ENCODE peak calls at places on chromosomes 11 and 22, in four cellular contexts. One of them, this sample, is unnamed.
A peak's percentile ranks its signal among the peaks of the same experiment; 100 is the strongest.

GRCh38 chr11:32790916-32791315 is 3.5 kb downstream of the CCDC73 start:
- DNase-seq in stomach: no peak
- DNase-seq in cardiac muscle cell: no peak
- DNase-seq in BJ: no peak
- DNase-seq in this sample: no peak

GRCh38 chr11:111635706-111636045 is 33.4 kb downstream of the SIK2 start:
- DNase-seq in stomach: no peak
- DNase-seq in cardiac muscle cell: no peak
- DNase-seq in BJ: no peak
- DNase-seq in this sample: no peak

GRCh38 chr11:61875698-61876097 is 15.6 kb downstream of the FADS3 start:
- DNase-seq in cardiac muscle cell: no peak
- DNase-seq in stomach: no peak
- DNase-seq in BJ: no peak
- DNase-seq in this sample: no peak

GRCh38 chr11:126140932-126141291 is 70.5 kb downstream of the RPUSD4 start:
- DNase-seq in BJ: no peak
- DNase-seq in cardiac muscle cell: no peak
- DNase-seq in stomach: peak; percentile 62
- DNase-seq in this sample: no peak

GRCh38 chr11:61747389-61748285 is 4.8 kb upstream of the MYRF start:
- DNase-seq in stomach: peak; percentile 91
- DNase-seq in cardiac muscle cell: peak; percentile 87
- DNase-seq in BJ: no peak
- DNase-seq in this sample: no peak

GRCh38 chr11:133072366-133072765 is 459.9 kb downstream of the OPCML start:
- DNase-seq in cardiac muscle cell: no peak
- DNase-seq in BJ: no peak
- DNase-seq in stomach: no peak
- DNase-seq in this sample: no peak

GRCh38 chr11:112292785-112293407 is 32.2 kb upstream of the PLET1 start:
- DNase-seq in BJ: peak; percentile 92
- DNase-seq in stomach: peak; percentile 44
- DNase-seq in cardiac muscle cell: no peak
- DNase-seq in this sample: peak; percentile 91

GRCh38 chr22:36554101-36554500 is 25.1 kb upstream of the EIF3D start:
- DNase-seq in stomach: no peak
- DNase-seq in BJ: no peak
- DNase-seq in cardiac muscle cell: no peak
- DNase-seq in this sample: no peak

GRCh38 chr11:94860333-94860732 is 92.2 kb downstream of the AMOTL1 start:
- DNase-seq in cardiac muscle cell: no peak
- DNase-seq in stomach: no peak
- DNase-seq in BJ: no peak
- DNase-seq in this sample: no peak

GRCh38 chr22:45358127-45358526 is 48.4 kb downstream of the FAM118A start:
- DNase-seq in stomach: no peak
- DNase-seq in BJ: no peak
- DNase-seq in cardiac muscle cell: no peak
- DNase-seq in this sample: no peak

GRCh38 chr22:22983123-22983522 is 87.2 kb upstream of the GNAZ start:
- DNase-seq in cardiac muscle cell: no peak
- DNase-seq in BJ: no peak
- DNase-seq in stomach: no peak
- DNase-seq in this sample: no peak

GRCh38 chr11:77967121-77967520 is 27.3 kb downstream of the INTS4 start:
- DNase-seq in cardiac muscle cell: no peak
- DNase-seq in stomach: no peak
- DNase-seq in BJ: no peak
- DNase-seq in this sample: no peak

GRCh38 chr11:11416917-11417316 is 63.9 kb upstream of the CSNK2A3 start:
- DNase-seq in BJ: no peak
- DNase-seq in stomach: no peak
- DNase-seq in cardiac muscle cell: no peak
- DNase-seq in this sample: no peak

GRCh38 chr11:6354651-6355485 is 34.6 kb upstream of the CAVIN3 start:
- DNase-seq in BJ: no peak
- DNase-seq in stomach: no peak
- DNase-seq in cardiac muscle cell: no peak
- DNase-seq in this sample: no peak

GRCh38 chr11:28759311-28759710 is 651.1 kb downstream of the METTL15 start:
- DNase-seq in BJ: no peak
- DNase-seq in cardiac muscle cell: no peak
- DNase-seq in stomach: peak; percentile 27
- DNase-seq in this sample: no peak

GRCh38 chr11:97717922-97718321 is 1302.8 kb upstream of the CNTN5 start:
- DNase-seq in BJ: no peak
- DNase-seq in stomach: no peak
- DNase-seq in cardiac muscle cell: no peak
- DNase-seq in this sample: no peak

GRCh38 chr11:119615003-119615878 is 113.8 kb downstream of the NECTIN1 start:
- DNase-seq in BJ: peak; percentile 13
- DNase-seq in cardiac muscle cell: no peak
- DNase-seq in stomach: no peak
- DNase-seq in this sample: peak; percentile 36

GRCh38 chr11:76102772-76103171 is 103.5 kb downstream of the WNT11 start:
- DNase-seq in BJ: no peak
- DNase-seq in cardiac muscle cell: no peak
- DNase-seq in stomach: peak; percentile 49
- DNase-seq in this sample: no peak

GRCh38 chr11:86292912-86293606 is 9.0 kb upstream of the HIKESHI start:
- DNase-seq in BJ: no peak
- DNase-seq in cardiac muscle cell: no peak
- DNase-seq in stomach: no peak
- DNase-seq in this sample: no peak

GRCh38 chr11:112523477-112523876 is 262.8 kb upstream of the PLET1 start:
- DNase-seq in stomach: no peak
- DNase-seq in BJ: no peak
- DNase-seq in cardiac muscle cell: peak; percentile 47
- DNase-seq in this sample: no peak

GRCh38 chr11:114163830-114164401 is 104.4 kb downstream of the ZBTB16 start:
- DNase-seq in stomach: no peak
- DNase-seq in cardiac muscle cell: no peak
- DNase-seq in BJ: no peak
- DNase-seq in this sample: no peak

GRCh38 chr22:25136953-25137576 is 62.6 kb upstream of the CRYBB3 start:
- DNase-seq in BJ: no peak
- DNase-seq in cardiac muscle cell: no peak
- DNase-seq in stomach: no peak
- DNase-seq in this sample: no peak

GRCh38 chr11:12677131-12677530 is 2.9 kb downstream of the TEAD1 start:
- DNase-seq in cardiac muscle cell: no peak
- DNase-seq in BJ: no peak
- DNase-seq in stomach: no peak
- DNase-seq in this sample: no peak

GRCh38 chr11:12674936-12675696 is 895 bp downstream of the TEAD1 start:
- DNase-seq in cardiac muscle cell: peak; percentile 68
- DNase-seq in BJ: no peak
- DNase-seq in stomach: peak; percentile 38
- DNase-seq in this sample: no peak

GRCh38 chr11:12674571-12674935 is 332 bp downstream of the TEAD1 start:
- DNase-seq in cardiac muscle cell: peak; percentile 60
- DNase-seq in stomach: peak; percentile 40
- DNase-seq in BJ: no peak
- DNase-seq in this sample: no peak

GRCh38 chr11:12678092-12678491 is 3.9 kb downstream of the TEAD1 start:
- DNase-seq in BJ: no peak
- DNase-seq in cardiac muscle cell: no peak
- DNase-seq in stomach: no peak
- DNase-seq in this sample: no peak

GRCh38 chr11:12675951-12676711 is 1.9 kb downstream of the TEAD1 start:
- DNase-seq in BJ: no peak
- DNase-seq in stomach: no peak
- DNase-seq in cardiac muscle cell: peak; percentile 44
- DNase-seq in this sample: no peak
- H3K4me3 ChIP-seq in BJ: peak overlapping the region; percentile 61
- H3K4me3 ChIP-seq in stomach: peak overlapping the region; percentile 66
- H3K4me3 ChIP-seq in cardiac muscle cell: peak overlapping the region; percentile 93
- H3K4me3 ChIP-seq in this sample: peak overlapping the region; percentile 76

DNA sequence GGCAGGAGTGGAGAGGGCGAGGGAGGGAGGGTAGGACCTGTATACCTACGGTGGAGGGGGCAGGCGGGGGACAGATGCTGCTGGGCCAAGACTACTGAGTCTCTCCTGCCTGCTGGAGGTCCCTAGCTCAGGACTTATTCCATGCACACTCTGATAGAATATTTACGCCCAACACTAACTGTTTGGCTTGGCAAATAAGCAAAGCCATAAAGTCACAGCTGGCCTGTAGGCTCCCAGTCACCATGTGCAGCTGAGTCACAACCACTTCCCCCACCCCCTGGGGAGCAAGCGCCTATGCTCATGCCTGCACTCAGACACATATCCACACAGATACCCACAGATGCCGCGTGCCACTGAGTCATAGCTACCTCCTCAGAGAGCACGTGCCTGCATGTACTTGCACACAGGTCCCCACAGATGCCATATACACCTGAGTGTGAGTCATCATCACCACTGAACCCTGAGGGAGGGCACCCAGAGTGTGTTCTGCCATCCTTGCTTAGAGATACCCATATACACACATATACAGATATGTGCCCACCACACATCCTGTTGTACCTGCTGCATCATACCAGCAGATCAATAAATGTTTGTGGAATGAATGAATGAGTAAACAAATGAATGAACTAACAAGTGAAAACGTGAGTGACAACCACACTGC is 95.8 kb downstream of the SWAP70 start:
- DNase-seq in cardiac muscle cell: no peak
- DNase-seq in stomach: peak; percentile 65
- DNase-seq in BJ: peak; percentile 98
- DNase-seq in this sample: peak; percentile 100
- H3K4me3 ChIP-seq in cardiac muscle cell: no peak overlapping the region
- H3K4me3 ChIP-seq in stomach: peak overlapping the region; percentile 78
- H3K4me3 ChIP-seq in BJ: no peak overlapping the region
- H3K4me3 ChIP-seq in this sample: no peak overlapping the region

GRCh38 chr22:43151251-43152000 is at the start of gene TSPO:
- DNase-seq in stomach: peak; percentile 86
- DNase-seq in cardiac muscle cell: peak; percentile 57
- DNase-seq in BJ: no peak
- DNase-seq in this sample: no peak

GRCh38 chr22:43148581-43148980 is 2.8 kb upstream of the TSPO start:
- DNase-seq in BJ: no peak
- DNase-seq in stomach: no peak
- DNase-seq in cardiac muscle cell: no peak
- DNase-seq in this sample: no peak

GRCh38 chr22:43150731-43151206 is 590 bp upstream of the TSPO start:
- DNase-seq in stomach: no peak
- DNase-seq in cardiac muscle cell: no peak
- DNase-seq in BJ: no peak
- DNase-seq in this sample: no peak

GRCh38 chr22:43144949-43145348 is 1.8 kb upstream of the MCAT start:
- DNase-seq in BJ: no peak
- DNase-seq in stomach: no peak
- DNase-seq in cardiac muscle cell: no peak
- DNase-seq in this sample: no peak

DNA sequence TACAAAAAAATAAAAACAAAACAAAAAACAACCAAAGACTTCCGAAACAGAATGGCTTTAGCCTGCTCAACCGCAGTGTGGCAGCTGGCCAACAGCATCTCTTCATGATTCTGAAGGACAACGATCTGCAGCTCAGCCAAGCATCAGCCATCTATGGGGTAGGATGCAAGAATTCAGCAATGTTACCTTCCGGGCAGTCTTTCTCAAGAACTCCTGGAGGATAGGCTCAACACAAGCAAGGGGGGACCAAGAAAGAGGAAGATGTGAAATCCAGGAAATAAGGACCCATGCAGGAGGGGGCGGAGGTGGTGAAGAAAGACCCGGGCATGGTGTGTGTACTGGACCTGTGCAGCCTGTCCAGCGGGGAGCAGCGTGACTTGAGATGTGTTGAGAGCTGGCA is 3.5 kb upstream of the TSPO start:
- DNase-seq in cardiac muscle cell: no peak
- DNase-seq in stomach: no peak
- DNase-seq in BJ: no peak
- DNase-seq in this sample: no peak
- H3K4me3 ChIP-seq in cardiac muscle cell: no peak overlapping the region
- H3K4me3 ChIP-seq in stomach: no peak overlapping the region
- H3K4me3 ChIP-seq in BJ: no peak overlapping the region
- H3K4me3 ChIP-seq in this sample: no peak overlapping the region

GRCh38 chr11:9601876-9602199 is 28.4 kb downstream of the WEE1 start:
- DNase-seq in BJ: no peak
- DNase-seq in stomach: no peak
- DNase-seq in cardiac muscle cell: no peak
- DNase-seq in this sample: no peak
- H3K4me3 ChIP-seq in BJ: no peak overlapping the region
- H3K4me3 ChIP-seq in stomach: no peak overlapping the region
- H3K4me3 ChIP-seq in cardiac muscle cell: no peak overlapping the region
- H3K4me3 ChIP-seq in this sample: no peak overlapping the region

DNA sequence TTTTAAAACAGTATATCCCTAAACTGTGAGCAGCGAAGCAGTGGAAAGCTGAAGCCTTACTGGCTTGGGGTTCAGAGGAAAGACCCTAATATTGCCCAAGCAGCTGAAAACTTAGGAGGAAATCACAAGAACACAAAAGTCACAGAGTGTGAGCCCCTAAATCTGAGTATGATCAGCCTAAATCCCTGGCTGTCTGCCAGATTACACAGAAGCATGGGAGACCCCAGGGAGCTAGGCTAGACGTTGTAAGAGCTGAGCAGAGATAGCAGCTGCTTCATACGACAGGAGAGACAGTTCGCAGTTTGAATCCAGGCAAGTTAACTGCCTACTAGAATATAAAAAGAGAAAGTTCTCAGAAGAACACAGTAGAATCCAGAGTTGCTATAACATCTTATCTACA is 81.2 kb downstream of the PACS1 start:
- DNase-seq in cardiac muscle cell: no peak
- DNase-seq in BJ: no peak
- DNase-seq in stomach: no peak
- DNase-seq in this sample: no peak
- H3K4me3 ChIP-seq in cardiac muscle cell: no peak overlapping the region
- H3K4me3 ChIP-seq in BJ: no peak overlapping the region
- H3K4me3 ChIP-seq in stomach: no peak overlapping the region
- H3K4me3 ChIP-seq in this sample: no peak overlapping the region

GRCh38 chr11:46260161-46260560 is 17.3 kb upstream of the CREB3L1 start:
- DNase-seq in BJ: no peak
- DNase-seq in stomach: no peak
- DNase-seq in cardiac muscle cell: no peak
- DNase-seq in this sample: no peak
- H3K4me3 ChIP-seq in BJ: no peak overlapping the region
- H3K4me3 ChIP-seq in stomach: no peak overlapping the region
- H3K4me3 ChIP-seq in cardiac muscle cell: no peak overlapping the region
- H3K4me3 ChIP-seq in this sample: no peak overlapping the region

GRCh38 chr11:34173050-34173449 is 67.6 kb downstream of the NAT10 start:
- DNase-seq in stomach: no peak
- DNase-seq in BJ: no peak
- DNase-seq in cardiac muscle cell: no peak
- DNase-seq in this sample: no peak

GRCh38 chr11:34175284-34176019 is 70.0 kb downstream of the NAT10 start:
- DNase-seq in BJ: no peak
- DNase-seq in cardiac muscle cell: no peak
- DNase-seq in stomach: no peak
- DNase-seq in this sample: no peak

GRCh38 chr11:34176980-34177319 is 71.5 kb downstream of the NAT10 start:
- DNase-seq in BJ: no peak
- DNase-seq in stomach: no peak
- DNase-seq in cardiac muscle cell: no peak
- DNase-seq in this sample: no peak

GRCh38 chr11:34178422-34178821 is 73.0 kb downstream of the NAT10 start:
- DNase-seq in BJ: no peak
- DNase-seq in stomach: no peak
- DNase-seq in cardiac muscle cell: no peak
- DNase-seq in this sample: no peak

GRCh38 chr11:34174411-34175041 is 69.1 kb downstream of the NAT10 start:
- DNase-seq in cardiac muscle cell: peak; percentile 91
- DNase-seq in BJ: no peak
- DNase-seq in stomach: peak; percentile 86
- DNase-seq in this sample: no peak
- H3K4me3 ChIP-seq in cardiac muscle cell: no peak overlapping the region
- H3K4me3 ChIP-seq in BJ: peak overlapping the region; percentile 16
- H3K4me3 ChIP-seq in stomach: peak overlapping the region; percentile 28
- H3K4me3 ChIP-seq in this sample: peak overlapping the region; percentile 45